ENCODE peak calls at places on chromosomes 12 and 14, in five cellular contexts. Q is cardiac fibroblast, P is bronchial epithelial cell, T is MM.1S, U is brain microvascular endothelial cell. S is an unnamed sample.

GRCh38 chr12:121822393-121823100 is 18.7 kb downstream of the SETD1B start:
- DNase-seq in Q (no peak), P (no peak), T (no peak), U (no peak), S (no peak)

GRCh38 chr14:96592591-96593388 is 90.6 kb downstream of the PAPOLA start:
- DNase-seq in Q (peak), P (peak), T (peak), U (no peak), S (no peak)

GRCh38 chr14:61565836-61566536 is 129.3 kb upstream of the HIF1A start:
- DNase-seq in Q (peak), P (peak), T (no peak), U (no peak), S (no peak)

GRCh38 chr14:58693048-58693447 is 55.3 kb downstream of the DACT1 start:
- DNase-seq in Q (no peak), P (no peak), T (no peak), U (no peak), S (no peak)

GRCh38 chr14:95470942-95471499 is 45.4 kb downstream of the SYNE3 start:
- DNase-seq in Q (no peak), P (no peak), T (no peak), U (no peak), S (no peak)

GRCh38 chr12:130576286-130576933 is 139.7 kb downstream of the RIMBP2 start:
- DNase-seq in Q (no peak), P (no peak), T (no peak), U (no peak), S (no peak)

GRCh38 chr14:21068521-21069387 is 1.4 kb upstream of the ARHGEF40 start:
- DNase-seq in Q (peak), P (peak), T (peak), U (peak), S (no peak)

GRCh38 chr14:68789002-68789797 is 3.7 kb downstream of the ZFP36L1 start:
- DNase-seq in Q (peak), P (peak), T (no peak), U (peak), S (no peak)

GRCh38 chr12:116544656-116545055 is 14.5 kb upstream of the MAP1LC3B2 start:
- DNase-seq in Q (peak), P (no peak), T (no peak), U (no peak), S (no peak)

GRCh38 chr14:30194769-30195168 is 267.1 kb upstream of the PRKD1 start:
- DNase-seq in Q (peak), P (peak), T (no peak), U (peak), S (no peak)

GRCh38 chr14:100896369-100897060 is 7.0 kb downstream of the RTL1 start:
- DNase-seq in Q (no peak), P (no peak), T (no peak), U (no peak), S (no peak)

GRCh38 chr14:102805941-102806340 is 28.7 kb downstream of the TRAF3 start:
- DNase-seq in Q (no peak), P (no peak), T (no peak), U (no peak), S (no peak)

GRCh38 chr12:127145929-127146789 is 1120.8 kb upstream of the TMEM132C start:
- DNase-seq in Q (peak), P (peak), T (no peak), U (peak), S (no peak)

GRCh38 chr12:4809449-4810218 is 89.4 kb downstream of the GALNT8 start:
- DNase-seq in Q (no peak), P (no peak), T (no peak), U (no peak), S (no peak)

GRCh38 chr14:65230287-65230728 is 128.0 kb upstream of the MAX start:
- DNase-seq in Q (peak), P (no peak), T (no peak), U (no peak), S (no peak)

GRCh38 chr12:11652351-11653040 is 3.0 kb downstream of the ETV6 start:
- DNase-seq in Q (peak), P (peak), T (no peak), U (peak), S (peak)

GRCh38 chr12:39723831-39724230 is 104.2 kb upstream of the ABCD2 start:
- DNase-seq in Q (peak), P (peak), T (no peak), U (no peak), S (no peak)

GRCh38 chr12:41514907-41515306 is 326.8 kb downstream of the PDZRN4 start:
- DNase-seq in Q (peak), P (no peak), T (no peak), U (no peak), S (no peak)

GRCh38 chr14:92635031-92635430 is 113.4 kb downstream of the LGMN start:
- DNase-seq in Q (no peak), P (no peak), T (no peak), U (no peak), S (no peak)

GRCh38 chr14:92780865-92781264 is 13.2 kb upstream of the GOLGA5 start:
- DNase-seq in Q (no peak), P (no peak), T (no peak), U (peak), S (no peak)

GRCh38 chr14:106372870-106373657 is 846.7 kb downstream of the TMEM121 start:
- DNase-seq in Q (no peak), P (no peak), T (peak), U (no peak), S (peak)
- TF ChIP-seq CTCF in Q (peak), P (peak), T (peak), U (peak), S (peak)

DNA sequence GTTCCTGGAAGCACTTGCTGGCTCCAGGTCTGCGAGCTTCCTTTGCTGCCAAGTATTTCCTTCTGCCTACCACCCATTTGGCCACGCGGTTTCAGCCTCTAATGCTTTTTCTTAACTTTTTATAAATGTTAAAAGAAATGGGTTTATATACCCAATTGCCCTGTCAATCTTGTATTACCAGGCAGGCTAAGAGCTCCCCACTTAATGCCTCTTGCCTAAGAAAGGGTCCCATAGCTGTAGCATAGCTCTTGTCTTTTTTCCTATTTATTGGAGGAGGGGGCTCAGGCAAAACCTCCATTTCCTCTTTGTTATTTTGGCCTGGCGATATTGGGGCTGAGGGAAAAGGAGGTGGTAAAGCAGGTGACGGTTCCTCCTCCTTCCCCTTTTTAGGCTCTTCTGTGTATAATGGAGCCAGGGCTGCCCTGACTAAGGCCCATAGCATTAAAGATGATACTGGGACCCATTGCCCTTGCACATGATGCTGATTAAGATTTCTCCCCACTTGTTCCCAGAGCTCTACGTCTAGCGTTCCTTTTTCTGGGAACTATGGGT is 21.6 kb upstream of the BLTP3B start:
- DNase-seq in Q (no peak), P (no peak), T (no peak), U (no peak), S (no peak)
- H3K4me3 ChIP-seq in Q (peak), P (no peak), T (no peak), U (peak), S (no peak)

GRCh38 chr12:80222261-80222660 is 122.9 kb downstream of the OTOGL start:
- DNase-seq in Q (peak), P (peak), T (no peak), U (peak), S (no peak)
- TF ChIP-seq CTCF in Q (no peak), P (no peak), T (no peak), U (no peak), S (no peak)

GRCh38 chr12:46369095-46369473 is 3.5 kb downstream of the SLC38A2 start:
- DNase-seq in Q (no peak), P (no peak), T (no peak), U (no peak), S (no peak)

GRCh38 chr12:46369474-46370379 is 2.8 kb downstream of the SLC38A2 start:
- DNase-seq in Q (peak), P (no peak), T (no peak), U (no peak), S (no peak)

GRCh38 chr12:46368138-46368537 is 4.4 kb downstream of the SLC38A2 start:
- DNase-seq in Q (peak), P (no peak), T (no peak), U (no peak), S (no peak)

GRCh38 chr12:46367351-46368029 is 5.1 kb downstream of the SLC38A2 start:
- DNase-seq in Q (peak), P (peak), T (no peak), U (no peak), S (no peak)

DNA sequence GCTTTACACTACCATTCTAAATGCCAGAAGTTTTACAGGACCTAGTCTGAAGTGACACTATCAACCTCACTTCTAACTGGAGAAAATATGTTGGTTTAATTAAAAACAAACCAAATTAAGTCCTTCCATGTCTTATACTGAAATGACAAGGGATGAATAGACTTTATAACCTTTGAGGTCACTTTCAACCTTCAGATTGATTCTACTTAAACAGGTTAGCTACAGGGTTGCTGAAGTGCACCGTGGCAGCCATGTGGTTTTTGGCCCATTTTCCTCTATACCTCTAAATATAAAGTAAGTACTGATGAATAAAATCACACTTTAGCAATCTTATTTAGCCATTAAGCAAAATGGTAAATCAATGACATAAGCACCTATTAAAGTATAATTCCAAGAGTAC is 3.9 kb downstream of the SLC38A2 start:
- DNase-seq in Q (peak), P (no peak), T (no peak), U (no peak), S (no peak)
- H3K4me3 ChIP-seq in Q (peak), P (no peak), T (peak), U (peak), S (no peak)

GRCh38 chr14:31391977-31392503 is 28.3 kb downstream of the HEATR5A start:
- DNase-seq in Q (no peak), P (no peak), T (no peak), U (no peak), S (no peak)
- TF ChIP-seq CTCF in Q (no peak), P (no peak), T (no peak), U (no peak), S (no peak)

DNA sequence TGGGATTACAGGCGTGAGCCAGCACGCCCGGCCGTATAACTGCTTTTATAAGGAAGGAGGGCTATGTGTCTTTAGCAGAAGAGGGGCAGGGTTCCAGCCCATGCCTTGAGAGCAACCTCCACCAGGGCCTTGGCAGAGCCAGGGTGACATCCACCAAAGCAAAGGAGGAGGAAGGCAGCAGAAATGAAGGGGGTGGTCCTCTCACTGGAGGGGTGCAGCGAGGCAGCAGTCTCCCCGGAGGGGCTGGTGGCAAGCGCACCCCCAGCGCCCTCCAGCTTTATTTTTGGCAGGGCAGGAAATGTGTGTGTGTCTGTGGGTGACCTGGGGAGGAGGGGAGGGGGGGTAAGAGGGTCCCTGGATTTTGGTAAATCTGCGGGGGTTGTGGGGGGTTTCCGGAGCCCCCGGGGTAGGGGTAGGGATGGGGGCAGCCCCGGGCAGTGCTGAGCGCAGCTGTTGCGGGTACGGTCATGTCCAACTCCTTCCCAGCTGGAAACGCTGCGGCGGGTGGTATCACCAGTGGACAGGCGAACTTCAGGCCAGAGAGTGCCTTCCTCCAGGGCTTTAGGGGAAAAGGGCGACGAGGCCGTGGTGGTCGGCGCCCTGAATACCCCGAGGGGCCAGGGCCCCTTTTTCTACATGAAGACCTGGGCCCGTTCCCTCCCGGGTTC is 55.0 kb downstream of the FOS start:
- DNase-seq in Q (no peak), P (no peak), T (no peak), U (no peak), S (no peak)
- H3K4me3 ChIP-seq in Q (no peak), P (no peak), T (no peak), U (no peak), S (peak)